ENCODE peak calls at places on chromosomes 1 and 21, in six cellular contexts. One of them, this sample, is unnamed.

GRCh38 chr1:71656902-71657301 is 576.1 kb upstream of the ZRANB2 start:
- DNase-seq in HepG2: no peak
- DNase-seq in H1: no peak
- DNase-seq in HL-60: no peak
- DNase-seq in SK-N-SH: no peak
- DNase-seq in GM12878: no peak
- DNase-seq in this sample: no peak

GRCh38 chr1:22601610-22602009 is 34.8 kb upstream of the C1QA start:
- DNase-seq in HepG2: no peak
- DNase-seq in H1: no peak
- DNase-seq in HL-60: no peak
- DNase-seq in SK-N-SH: no peak
- DNase-seq in GM12878: no peak
- DNase-seq in this sample: no peak

GRCh38 chr21:15212214-15212613 is 147.4 kb upstream of the NRIP1 start:
- DNase-seq in HepG2: no peak
- DNase-seq in H1: no peak
- DNase-seq in HL-60: no peak
- DNase-seq in SK-N-SH: no peak
- DNase-seq in GM12878: no peak
- DNase-seq in this sample: no peak

GRCh38 chr1:201791775-201792166 is 37.2 kb upstream of the IPO9 start:
- DNase-seq in HepG2: no peak
- DNase-seq in H1: no peak
- DNase-seq in HL-60: no peak
- DNase-seq in SK-N-SH: peak
- DNase-seq in GM12878: no peak
- DNase-seq in this sample: no peak

GRCh38 chr1:200907611-200908097 is 13.0 kb downstream of the INAVA start:
- DNase-seq in HepG2: peak
- DNase-seq in H1: no peak
- DNase-seq in HL-60: peak
- DNase-seq in SK-N-SH: no peak
- DNase-seq in GM12878: peak
- DNase-seq in this sample: no peak

GRCh38 chr1:211647666-211648065 is 27.8 kb downstream of the NEK2 start:
- DNase-seq in HepG2: no peak
- DNase-seq in H1: no peak
- DNase-seq in HL-60: no peak
- DNase-seq in SK-N-SH: no peak
- DNase-seq in GM12878: no peak
- DNase-seq in this sample: no peak

GRCh38 chr1:203048555-203049051 is 22.3 kb downstream of the PPFIA4 start:
- DNase-seq in HepG2: peak
- DNase-seq in H1: peak
- DNase-seq in HL-60: no peak
- DNase-seq in SK-N-SH: no peak
- DNase-seq in GM12878: no peak
- DNase-seq in this sample: peak

GRCh38 chr1:155513300-155513926 is 49.2 kb downstream of the ASH1L start:
- DNase-seq in HepG2: no peak
- DNase-seq in H1: no peak
- DNase-seq in HL-60: no peak
- DNase-seq in SK-N-SH: peak
- DNase-seq in GM12878: no peak
- DNase-seq in this sample: no peak

GRCh38 chr1:29247874-29248273 is 11.6 kb downstream of the PTPRU start:
- DNase-seq in HepG2: no peak
- DNase-seq in H1: no peak
- DNase-seq in HL-60: no peak
- DNase-seq in SK-N-SH: no peak
- DNase-seq in GM12878: no peak
- DNase-seq in this sample: no peak

GRCh38 chr1:111270781-111271463 is 19.7 kb upstream of the CHIA start:
- DNase-seq in HepG2: no peak
- DNase-seq in H1: peak
- DNase-seq in HL-60: no peak
- DNase-seq in SK-N-SH: peak
- DNase-seq in GM12878: no peak
- DNase-seq in this sample: no peak

GRCh38 chr21:39048064-39048463 is 135.2 kb downstream of the PSMG1 start:
- DNase-seq in HepG2: peak
- DNase-seq in H1: peak
- DNase-seq in HL-60: no peak
- DNase-seq in SK-N-SH: peak
- DNase-seq in GM12878: no peak
- DNase-seq in this sample: no peak

GRCh38 chr1:237953238-237953637 is 62.5 kb upstream of the ZP4 start:
- DNase-seq in HepG2: no peak
- DNase-seq in H1: no peak
- DNase-seq in HL-60: no peak
- DNase-seq in SK-N-SH: no peak
- DNase-seq in GM12878: no peak
- DNase-seq in this sample: no peak

GRCh38 chr1:59429651-59430050 is 132.8 kb downstream of the FGGY start:
- DNase-seq in HepG2: no peak
- DNase-seq in H1: no peak
- DNase-seq in HL-60: no peak
- DNase-seq in SK-N-SH: no peak
- DNase-seq in GM12878: no peak
- DNase-seq in this sample: no peak

GRCh38 chr1:59433440-59433813 is 136.5 kb downstream of the FGGY start:
- DNase-seq in HepG2: no peak
- DNase-seq in H1: no peak
- DNase-seq in HL-60: no peak
- DNase-seq in SK-N-SH: no peak
- DNase-seq in GM12878: no peak
- DNase-seq in this sample: no peak

GRCh38 chr1:59434336-59434735 is 137.4 kb downstream of the FGGY start:
- DNase-seq in HepG2: no peak
- DNase-seq in H1: no peak
- DNase-seq in HL-60: peak
- DNase-seq in SK-N-SH: no peak
- DNase-seq in GM12878: no peak
- DNase-seq in this sample: no peak

GRCh38 chr1:59431566-59432294 is 134.8 kb downstream of the FGGY start:
- DNase-seq in HepG2: no peak
- DNase-seq in H1: no peak
- DNase-seq in HL-60: no peak
- DNase-seq in SK-N-SH: no peak
- DNase-seq in GM12878: no peak
- DNase-seq in this sample: no peak

GRCh38 chr1:59432531-59433439 is 135.9 kb downstream of the FGGY start:
- DNase-seq in HepG2: peak
- DNase-seq in H1: no peak
- DNase-seq in HL-60: no peak
- DNase-seq in SK-N-SH: no peak
- DNase-seq in GM12878: peak
- DNase-seq in this sample: no peak
- TF ChIP-seq GABPA in HepG2: no peak
- TF ChIP-seq GABPA in H1: no peak
- TF ChIP-seq GABPA in HL-60: no peak
- TF ChIP-seq GABPA in SK-N-SH: no peak
- TF ChIP-seq GABPA in GM12878: no peak
- TF ChIP-seq GABPA in this sample: no peak

GRCh38 chr1:116921301-116921885 is 11.7 kb downstream of the PTGFRN start:
- DNase-seq in HepG2: peak
- DNase-seq in H1: no peak
- DNase-seq in HL-60: no peak
- DNase-seq in SK-N-SH: no peak
- DNase-seq in GM12878: no peak
- DNase-seq in this sample: no peak

GRCh38 chr1:116918714-116919357 is 9.1 kb downstream of the PTGFRN start:
- DNase-seq in HepG2: no peak
- DNase-seq in H1: no peak
- DNase-seq in HL-60: no peak
- DNase-seq in SK-N-SH: no peak
- DNase-seq in GM12878: no peak
- DNase-seq in this sample: peak

GRCh38 chr1:116920211-116920610 is 10.5 kb downstream of the PTGFRN start:
- DNase-seq in HepG2: no peak
- DNase-seq in H1: no peak
- DNase-seq in HL-60: no peak
- DNase-seq in SK-N-SH: no peak
- DNase-seq in GM12878: no peak
- DNase-seq in this sample: no peak

GRCh38 chr1:116921937-116922336 is 12.2 kb downstream of the PTGFRN start:
- DNase-seq in HepG2: no peak
- DNase-seq in H1: no peak
- DNase-seq in HL-60: no peak
- DNase-seq in SK-N-SH: no peak
- DNase-seq in GM12878: no peak
- DNase-seq in this sample: no peak

GRCh38 chr1:116919802-116920201 is 10.1 kb downstream of the PTGFRN start:
- DNase-seq in HepG2: peak
- DNase-seq in H1: no peak
- DNase-seq in HL-60: no peak
- DNase-seq in SK-N-SH: peak
- DNase-seq in GM12878: no peak
- DNase-seq in this sample: peak
- TF ChIP-seq GABPA in HepG2: no peak
- TF ChIP-seq GABPA in H1: no peak
- TF ChIP-seq GABPA in HL-60: no peak
- TF ChIP-seq GABPA in SK-N-SH: no peak
- TF ChIP-seq GABPA in GM12878: no peak
- TF ChIP-seq GABPA in this sample: no peak

GRCh38 chr1:85629532-85629920 is 49.0 kb downstream of the CCN1 start:
- DNase-seq in HepG2: peak
- DNase-seq in H1: no peak
- DNase-seq in HL-60: no peak
- DNase-seq in SK-N-SH: no peak
- DNase-seq in GM12878: no peak
- DNase-seq in this sample: no peak
- TF ChIP-seq GABPA in HepG2: no peak
- TF ChIP-seq GABPA in H1: no peak
- TF ChIP-seq GABPA in HL-60: no peak
- TF ChIP-seq GABPA in SK-N-SH: no peak
- TF ChIP-seq GABPA in GM12878: no peak
- TF ChIP-seq GABPA in this sample: no peak

DNA sequence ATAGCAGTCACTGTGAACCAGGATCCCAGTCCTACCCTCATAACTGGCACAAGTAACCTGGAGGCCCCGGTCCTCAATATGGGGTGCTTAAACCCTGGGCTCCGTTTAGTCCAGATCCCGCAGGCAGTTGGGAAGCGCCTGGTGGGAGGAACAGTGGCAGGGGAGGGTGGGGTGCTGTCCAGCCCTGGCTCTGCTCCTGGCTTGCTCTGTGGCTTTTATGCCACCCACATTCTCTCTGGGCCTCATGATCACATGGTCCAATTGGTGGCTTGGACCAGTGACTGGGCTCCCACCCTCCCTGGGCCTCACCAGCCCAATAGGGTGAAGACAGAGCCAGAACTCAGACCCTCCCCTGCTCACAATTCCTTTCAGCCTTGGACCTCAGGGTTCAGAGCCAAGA is 2.9 kb downstream of the CD164L2 start:
- DNase-seq in HepG2: no peak
- DNase-seq in H1: no peak
- DNase-seq in HL-60: no peak
- DNase-seq in SK-N-SH: no peak
- DNase-seq in GM12878: no peak
- DNase-seq in this sample: no peak
- TF ChIP-seq GABPA in HepG2: no peak
- TF ChIP-seq GABPA in H1: no peak
- TF ChIP-seq GABPA in HL-60: no peak
- TF ChIP-seq GABPA in SK-N-SH: no peak
- TF ChIP-seq GABPA in GM12878: no peak
- TF ChIP-seq GABPA in this sample: no peak

DNA sequence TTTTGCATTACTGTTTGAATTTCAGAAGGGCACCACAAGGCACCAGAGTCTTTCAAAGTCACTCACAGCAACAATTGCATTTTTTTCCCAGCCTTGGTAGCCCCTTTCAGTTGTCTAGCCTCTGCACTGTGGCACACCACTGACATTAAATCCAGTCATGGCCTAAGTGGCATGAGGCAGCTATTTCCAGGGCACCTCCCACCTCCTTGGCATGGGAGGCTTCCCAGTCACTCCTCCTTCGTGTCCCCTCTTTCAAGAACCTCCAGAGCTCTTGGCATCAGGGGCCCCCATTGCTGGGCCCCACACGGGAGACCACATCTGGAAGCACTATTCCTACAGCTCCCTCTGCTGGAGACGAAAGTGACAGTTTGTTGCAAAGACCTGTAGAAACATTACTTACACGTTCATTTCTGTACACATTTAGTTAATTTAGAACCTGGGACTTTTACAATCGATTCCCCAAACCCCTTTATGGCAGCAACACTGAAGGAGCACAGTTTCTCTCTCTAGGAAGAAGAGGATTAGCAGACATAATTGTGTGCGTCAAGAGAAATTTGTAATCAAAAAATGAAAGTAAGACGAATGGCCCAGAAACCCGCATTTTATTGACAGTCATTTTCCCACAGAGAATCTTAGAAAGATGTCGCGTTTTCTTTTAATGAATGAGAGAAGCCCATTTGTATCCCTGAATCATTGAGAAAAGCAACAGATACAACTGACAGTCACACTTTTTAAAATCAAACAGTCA is 5.7 kb upstream of the CHD5 start:
- DNase-seq in HepG2: peak
- DNase-seq in H1: no peak
- DNase-seq in HL-60: peak
- DNase-seq in SK-N-SH: peak
- DNase-seq in GM12878: no peak
- DNase-seq in this sample: peak
- TF ChIP-seq GABPA in HepG2: no peak
- TF ChIP-seq GABPA in H1: no peak
- TF ChIP-seq GABPA in HL-60: no peak
- TF ChIP-seq GABPA in SK-N-SH: no peak
- TF ChIP-seq GABPA in GM12878: no peak
- TF ChIP-seq GABPA in this sample: no peak

GRCh38 chr1:178541829-178542553 is 29.1 kb downstream of the TEX35 start:
- DNase-seq in HepG2: peak
- DNase-seq in H1: peak
- DNase-seq in HL-60: peak
- DNase-seq in SK-N-SH: peak
- DNase-seq in GM12878: no peak
- DNase-seq in this sample: peak
- TF ChIP-seq GABPA in HepG2: peak
- TF ChIP-seq GABPA in H1: no peak
- TF ChIP-seq GABPA in HL-60: no peak
- TF ChIP-seq GABPA in SK-N-SH: peak
- TF ChIP-seq GABPA in GM12878: peak
- TF ChIP-seq GABPA in this sample: peak

GRCh38 chr1:27366113-27366410 is 699 bp downstream of the MAP3K6 start:
- DNase-seq in HepG2: peak
- DNase-seq in H1: peak
- DNase-seq in HL-60: peak
- DNase-seq in SK-N-SH: peak
- DNase-seq in GM12878: no peak
- DNase-seq in this sample: peak
- TF ChIP-seq GABPA in HepG2: no peak
- TF ChIP-seq GABPA in H1: no peak
- TF ChIP-seq GABPA in HL-60: no peak
- TF ChIP-seq GABPA in SK-N-SH: no peak
- TF ChIP-seq GABPA in GM12878: no peak
- TF ChIP-seq GABPA in this sample: no peak

This sample was measured in K562.